ENCODE peak calls at places on chromosome 3, in six cellular contexts. U is H9, T is nephron progenitor cell, P is AG09309, G is cardiac fibroblast, E is esophagus squamous epithelium. J is an unnamed sample.

GRCh38 chr3:89042251-89042650 is 65.2 kb upstream of the EPHA3 start:
- DNase-seq in U (no peak), T (no peak), P (no peak), G (no peak), E (no peak), J (no peak)

GRCh38 chr3:178680037-178680436 is 143.8 kb downstream of the KCNMB2 start:
- DNase-seq in U (no peak), T (no peak), P (no peak), G (no peak), E (no peak), J (no peak)

GRCh38 chr3:127043041-127043641 is 60.2 kb downstream of the PLXNA1 start:
- DNase-seq in U (peak; percentile 62), T (no peak), P (no peak), G (no peak), E (no peak), J (no peak)

GRCh38 chr3:176183181-176183580 is 1014.1 kb downstream of the TBL1XR1 start:
- DNase-seq in U (no peak), T (no peak), P (no peak), G (no peak), E (no peak), J (no peak)

GRCh38 chr3:139198186-139198585 is 145.6 kb upstream of the MRPS22 start:
- DNase-seq in U (no peak), T (no peak), P (no peak), G (no peak), E (no peak), J (no peak)

GRCh38 chr3:25040739-25041138 is 387.3 kb upstream of the RARB start:
- DNase-seq in U (no peak), T (no peak), P (peak; percentile 21), G (peak; percentile 71), E (no peak), J (no peak)

GRCh38 chr3:83248454-83248853 is 1487.0 kb upstream of the GBE1 start:
- DNase-seq in U (no peak), T (no peak), P (no peak), G (no peak), E (no peak), J (no peak)

GRCh38 chr3:104245241-104245640 is 1121.5 kb upstream of the ALCAM start:
- DNase-seq in U (no peak), T (no peak), P (no peak), G (no peak), E (no peak), J (no peak)

GRCh38 chr3:98972155-98972554 is 70.7 kb upstream of the DCBLD2 start:
- DNase-seq in U (no peak), T (no peak), P (peak; percentile 91), G (peak; percentile 98), E (no peak), J (peak; percentile 91)

GRCh38 chr3:127159547-127159946 is 33.4 kb upstream of the PRR23E start:
- DNase-seq in U (no peak), T (no peak), P (no peak), G (no peak), E (no peak), J (no peak)

GRCh38 chr3:69094467-69095205 is 9.9 kb downstream of the ARL6IP5 start:
- DNase-seq in U (no peak), T (no peak), P (no peak), G (peak; percentile 51), E (no peak), J (peak; percentile 63)

GRCh38 chr3:8313591-8314298 is 187.9 kb upstream of the LMCD1 start:
- DNase-seq in U (no peak), T (no peak), P (no peak), G (no peak), E (no peak), J (no peak)

GRCh38 chr3:94301346-94301745 is 238.5 kb downstream of the NSUN3 start:
- DNase-seq in U (no peak), T (no peak), P (no peak), G (peak; percentile 2), E (no peak), J (no peak)

GRCh38 chr3:35448681-35449080 is 190.6 kb upstream of the ARPP21 start:
- DNase-seq in U (no peak), T (no peak), P (no peak), G (no peak), E (no peak), J (no peak)

GRCh38 chr3:107124885-107125284 is 252.4 kb upstream of the CCDC54 start:
- DNase-seq in U (no peak), T (no peak), P (peak; percentile 14), G (peak; percentile 63), E (no peak), J (peak; percentile 44)

GRCh38 chr3:122936335-122936734 is 91.2 kb downstream of the SEMA5B start:
- DNase-seq in U (no peak), T (no peak), P (no peak), G (no peak), E (no peak), J (no peak)

GRCh38 chr3:186283651-186284445 is 78.2 kb downstream of the DGKG start:
- DNase-seq in U (no peak), T (no peak), P (peak; percentile 28), G (peak; percentile 88), E (no peak), J (peak; percentile 76)

GRCh38 chr3:148943531-148944200 is 47.7 kb upstream of the GYG1 start:
- DNase-seq in U (no peak), T (peak; percentile 14), P (peak; percentile 87), G (peak; percentile 94), E (no peak), J (peak; percentile 90)

GRCh38 chr3:180749796-180750195 is 70.5 kb upstream of the CCDC39 start:
- DNase-seq in U (no peak), T (no peak), P (no peak), G (no peak), E (no peak), J (no peak)

GRCh38 chr3:119301001-119301400 is 6.8 kb downstream of the ARHGAP31 start:
- DNase-seq in U (no peak), T (no peak), P (no peak), G (no peak), E (no peak), J (no peak)

GRCh38 chr3:135837977-135838636 is 127.4 kb upstream of the PPP2R3A start:
- DNase-seq in U (no peak), T (no peak), P (no peak), G (no peak), E (no peak), J (no peak)

GRCh38 chr3:141486416-141486734 is 452 bp upstream of the RASA2 start:
- DNase-seq in U (no peak), T (peak; percentile 13), P (no peak), G (peak; percentile 84), E (no peak), J (peak; percentile 77)

GRCh38 chr3:141485578-141486415 is 1.0 kb upstream of the RASA2 start:
- DNase-seq in U (no peak), T (no peak), P (peak; percentile 45), G (peak; percentile 90), E (no peak), J (peak; percentile 77)

GRCh38 chr3:141486735-141487418 is at the start of gene RASA2:
- DNase-seq in U (peak; percentile 82), T (peak; percentile 76), P (peak; percentile 39), G (no peak), E (no peak), J (peak; percentile 10)

GRCh38 chr3:141489184-141489583 is 2.4 kb downstream of the RASA2 start:
- DNase-seq in U (no peak), T (no peak), P (no peak), G (no peak), E (no peak), J (no peak)

DNA sequence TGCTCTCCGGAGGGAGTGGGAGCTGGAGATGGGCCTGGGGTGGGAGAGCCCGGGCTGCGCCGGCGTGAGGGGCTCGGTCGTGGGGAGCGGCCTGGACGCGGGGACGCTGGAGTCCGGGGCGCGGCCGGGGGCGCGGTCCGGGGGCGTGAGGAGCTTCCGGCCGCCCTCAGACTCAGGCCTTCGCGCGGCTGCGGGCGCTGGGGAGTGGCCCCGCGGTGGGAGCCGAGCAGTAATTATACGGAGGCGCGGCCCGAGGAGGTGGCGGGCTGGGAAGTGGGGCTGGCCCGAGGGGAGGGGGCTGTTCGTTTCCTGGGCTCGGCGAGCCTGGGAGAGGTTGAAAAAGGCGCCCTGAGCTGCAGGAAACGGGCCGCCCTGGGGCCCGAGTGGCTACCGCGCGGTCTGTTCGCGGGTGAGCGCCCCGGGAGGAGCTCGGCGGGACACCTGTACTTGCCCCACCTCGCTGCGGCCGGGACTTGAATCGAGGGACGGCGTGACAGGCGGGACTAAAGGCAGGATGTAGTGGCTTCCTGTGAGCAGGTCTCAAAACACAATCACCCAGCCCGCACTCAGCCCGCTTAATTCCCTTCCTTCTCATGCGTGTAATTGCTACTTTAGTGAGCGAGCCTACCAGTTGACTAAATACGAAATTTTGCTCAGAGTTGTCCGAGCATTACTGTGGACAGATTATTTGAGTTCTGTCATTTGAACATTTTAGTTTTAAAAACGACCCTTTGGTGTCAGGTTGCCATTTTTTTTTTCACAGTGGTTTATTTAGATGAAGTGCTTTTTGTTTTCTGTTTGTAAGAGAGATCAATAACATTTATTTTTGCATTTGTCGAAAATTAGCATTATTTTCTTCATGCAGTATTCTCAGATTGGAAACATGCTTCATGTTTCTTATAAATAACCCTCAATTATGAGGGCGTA is 855 bp downstream of the RASA2 start:
- DNase-seq in U (peak; percentile 72), T (peak; percentile 75), P (no peak), G (peak; percentile 46), E (peak; percentile 53), J (peak; percentile 30)
- TF ChIP-seq CTCF in U (no peak), T (no peak), P (no peak), G (no peak), E (peak; percentile 4), J (no peak)

DNA sequence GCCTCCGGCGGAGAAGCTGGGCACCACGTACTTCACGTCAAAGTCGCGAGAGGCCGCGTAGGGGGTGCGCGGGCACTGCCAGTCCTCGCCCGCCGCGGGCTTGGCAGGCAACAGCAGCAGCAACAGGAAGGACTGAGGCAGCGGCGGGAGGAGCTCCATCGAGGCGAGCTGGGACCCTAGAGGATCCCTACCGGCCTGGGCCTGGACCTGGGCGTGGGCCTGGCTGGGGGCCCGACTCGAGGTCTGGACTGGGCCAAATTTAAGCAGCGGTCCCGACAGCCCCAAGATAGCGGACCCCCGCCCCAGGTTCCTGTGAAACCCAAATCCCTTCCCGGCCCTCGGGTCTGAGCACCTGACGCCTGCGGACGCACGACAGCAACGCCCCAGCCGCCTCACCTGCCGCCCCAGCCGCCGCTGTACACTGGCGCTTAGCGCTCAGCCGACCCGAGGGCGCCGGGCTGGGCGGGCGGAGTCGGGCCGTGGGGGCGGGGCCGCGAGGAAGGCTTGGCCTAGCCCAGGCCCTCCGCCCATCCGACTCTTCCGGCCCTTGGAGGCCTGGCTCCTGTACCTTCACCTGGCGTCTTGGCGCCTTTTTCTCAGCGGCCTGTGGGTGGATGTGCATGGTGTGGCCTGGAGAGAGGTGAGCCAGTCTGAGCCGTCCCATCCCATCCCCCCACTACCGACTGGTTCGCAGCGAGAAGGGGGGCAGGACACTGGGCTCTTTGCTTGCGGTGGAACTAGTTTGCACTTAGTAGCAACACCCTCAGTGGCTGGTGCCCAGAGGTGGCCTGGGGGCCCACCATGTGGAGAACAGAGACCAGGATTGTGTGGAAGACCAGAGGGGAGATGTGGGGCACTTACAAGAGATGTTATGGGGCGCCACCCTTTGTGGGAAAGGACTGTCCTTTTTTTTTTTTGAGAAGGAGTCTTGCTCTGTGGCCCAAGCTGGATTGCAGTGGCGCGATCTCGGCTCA is at the start of gene MST1R:
- DNase-seq in U (peak; percentile 96), T (peak; percentile 86), P (no peak), G (peak; percentile 11), E (peak; percentile 12), J (no peak)
- TF ChIP-seq CTCF in U (peak; percentile 12), T (no peak), P (no peak), G (no peak), E (no peak), J (no peak)

GRCh38 chr3:71416868-71417267 is 166.7 kb downstream of the FOXP1 start:
- DNase-seq in U (peak; percentile 59), T (no peak), P (no peak), G (no peak), E (no peak), J (no peak)
- TF ChIP-seq CTCF in U (peak; percentile 60), T (no peak), P (peak; percentile 7), G (no peak), E (no peak), J (no peak)

GRCh38 chr3:30970183-30970582 is 75.7 kb upstream of the GADL1 start:
- DNase-seq in U (no peak), T (no peak), P (no peak), G (peak; percentile 27), E (no peak), J (peak; percentile 4)
- TF ChIP-seq CTCF in U (peak; percentile 49), T (no peak), P (peak; percentile 35), G (peak; percentile 27), E (no peak), J (peak; percentile 60)

J was measured in HFFc6.